ENCODE peak calls at places on chromosomes 3 and 15, in ten cellular contexts. A, E, L, V, P, S, B, N, J and X are unnamed samples.

GRCh38 chr15:57215371-57215770 is 160.9 kb upstream of the CGNL1 start:
- DNase-seq in B (no peak), N (no peak), P (no peak), L (no peak), A (no peak), S (no peak), E (no peak), J (no peak), V (no peak), X (no peak)

GRCh38 chr3:112508261-112508660 is 9.0 kb upstream of the BTLA start:
- DNase-seq in V (no peak), E (no peak), N (no peak), P (no peak), S (no peak), A (no peak), J (no peak), B (no peak), L (peak), X (no peak)

GRCh38 chr3:33980252-33980651 is 181.8 kb downstream of the PDCD6IP start:
- DNase-seq in A (peak), N (no peak), P (no peak), J (no peak), B (no peak), E (no peak), V (peak), S (no peak), L (peak), X (peak)

GRCh38 chr3:66442254-66443249 is 58.3 kb downstream of the LRIG1 start:
- DNase-seq in A (peak), J (no peak), S (peak), P (peak), E (no peak), V (peak), B (no peak), L (peak), N (no peak), X (peak)

GRCh38 chr3:127038476-127038875 is 55.6 kb downstream of the PLXNA1 start:
- DNase-seq in B (no peak), S (peak), V (no peak), E (no peak), N (no peak), A (no peak), J (no peak), P (no peak), L (no peak), X (no peak)

GRCh38 chr15:64315136-64315661 is 40.8 kb downstream of the CSNK1G1 start:
- DNase-seq in A (no peak), J (no peak), E (no peak), L (no peak), S (no peak), B (no peak), P (no peak), V (no peak), N (no peak), X (no peak)

GRCh38 chr3:188900421-188900941 is 271.3 kb upstream of the TPRG1 start:
- DNase-seq in N (no peak), B (no peak), P (no peak), A (peak), J (no peak), S (no peak), E (no peak), L (peak), V (peak), X (peak)

GRCh38 chr3:188204516-188204915 is 50.6 kb downstream of the LPP start:
- DNase-seq in A (peak), V (no peak), N (no peak), E (no peak), S (no peak), P (no peak), J (no peak), L (peak), B (no peak), X (no peak)

GRCh38 chr3:87710511-87710910 is 348.3 kb downstream of the CGGBP1 start:
- DNase-seq in L (no peak), E (no peak), V (no peak), N (no peak), A (no peak), J (no peak), P (no peak), S (no peak), B (no peak), X (no peak)

GRCh38 chr3:95626107-95626506 is 1188.3 kb upstream of the EPHA6 start:
- DNase-seq in L (no peak), E (no peak), P (no peak), J (no peak), N (no peak), V (no peak), B (no peak), A (no peak), S (no peak), X (no peak)

GRCh38 chr3:177195941-177196472 is 1.3 kb downstream of the TBL1XR1 start:
- DNase-seq in V (no peak), S (no peak), L (peak), B (no peak), A (no peak), N (peak), J (no peak), E (no peak), P (peak), X (no peak)

GRCh38 chr15:82103500-82103899 is 57.7 kb upstream of the MEX3B start:
- DNase-seq in L (no peak), P (no peak), A (no peak), J (no peak), V (peak), B (no peak), N (no peak), E (no peak), S (no peak), X (no peak)

GRCh38 chr3:117597865-117598264 is 888.3 kb downstream of the TUSC7 start:
- DNase-seq in N (no peak), L (no peak), A (no peak), E (no peak), S (no peak), J (no peak), B (no peak), P (no peak), V (no peak), X (no peak)

GRCh38 chr3:112314618-112315017 is 18.3 kb upstream of the CD200 start:
- DNase-seq in N (no peak), E (no peak), B (no peak), S (no peak), V (no peak), A (no peak), J (no peak), P (no peak), L (no peak), X (no peak)

GRCh38 chr15:66131200-66131599 is 122.3 kb downstream of the MEGF11 start:
- DNase-seq in J (no peak), S (no peak), L (no peak), B (no peak), P (no peak), N (no peak), A (no peak), E (no peak), V (no peak), X (no peak)

GRCh38 chr15:67089218-67090193 is 24.1 kb downstream of the SMAD3 start:
- DNase-seq in N (no peak), E (no peak), P (no peak), B (no peak), V (peak), L (peak), S (no peak), A (peak), J (no peak), X (no peak)

GRCh38 chr3:150251654-150252053 is 156.4 kb upstream of the TSC22D2 start:
- DNase-seq in J (no peak), S (no peak), V (no peak), A (peak), L (peak), P (no peak), N (no peak), B (no peak), E (no peak), X (peak)

GRCh38 chr3:71419369-71419768 is 164.2 kb downstream of the FOXP1 start:
- DNase-seq in J (no peak), E (no peak), S (no peak), V (no peak), P (no peak), N (no peak), A (no peak), B (no peak), L (no peak), X (no peak)

GRCh38 chr3:158659454-158660237 is 12.8 kb downstream of the LXN start:
- DNase-seq in V (peak), P (peak), N (peak), S (peak), L (peak), E (peak), A (peak), B (no peak), J (no peak), X (peak)

GRCh38 chr15:66188464-66188863 is 65.1 kb downstream of the MEGF11 start:
- DNase-seq in E (no peak), A (no peak), L (no peak), B (no peak), P (no peak), V (no peak), J (no peak), N (no peak), S (no peak), X (no peak)

GRCh38 chr15:44811347-44811746 is 75.0 kb downstream of the TRIM69 start:
- DNase-seq in E (no peak), A (no peak), L (no peak), V (no peak), B (no peak), J (no peak), N (no peak), P (peak), S (no peak), X (no peak)

GRCh38 chr3:171680690-171681416 is 129.4 kb downstream of the PLD1 start:
- DNase-seq in P (peak), A (no peak), B (no peak), L (no peak), V (no peak), E (no peak), S (no peak), N (no peak), J (no peak), X (no peak)

GRCh38 chr3:112390783-112391641 is 58.1 kb downstream of the CD200 start:
- DNase-seq in P (no peak), J (no peak), A (peak), E (no peak), S (no peak), N (peak), B (no peak), L (peak), V (peak), X (peak)

GRCh38 chr3:182682263-182683229 is 110.8 kb upstream of the ATP11B start:
- DNase-seq in E (peak), L (peak), N (no peak), V (peak), A (peak), J (no peak), B (peak), P (peak), S (peak), X (no peak)

GRCh38 chr15:51386960-51387698 is 45.7 kb downstream of the GLDN start:
- DNase-seq in N (no peak), V (no peak), S (no peak), P (no peak), L (no peak), J (no peak), A (no peak), E (no peak), B (no peak), X (no peak)

GRCh38 chr3:187293514-187293870 is 2.0 kb upstream of the MASP1 start:
- DNase-seq in A (no peak), V (no peak), P (no peak), L (no peak), J (no peak), B (no peak), S (no peak), N (no peak), E (no peak), X (no peak)

GRCh38 chr3:52782412-52783210 is 5.2 kb downstream of the ITIH1 start:
- DNase-seq in P (no peak), E (no peak), S (no peak), N (no peak), A (no peak), V (no peak), L (no peak), B (no peak), J (peak), X (no peak)

GRCh38 chr3:181955566-181955965 is 243.8 kb downstream of the SOX2 start:
- DNase-seq in S (no peak), A (no peak), B (no peak), L (no peak), E (no peak), J (no peak), P (no peak), V (no peak), N (no peak), X (no peak)

GRCh38 chr3:133608405-133608804 is 34.9 kb downstream of the CDV3 start:
- DNase-seq in S (no peak), P (no peak), B (no peak), A (no peak), J (no peak), L (no peak), V (no peak), N (no peak), E (no peak), X (no peak)

GRCh38 chr3:87268646-87269211 is 7.7 kb downstream of the POU1F1 start:
- DNase-seq in E (no peak), N (no peak), S (no peak), V (no peak), J (no peak), P (no peak), L (no peak), B (no peak), A (no peak), X (peak)